ENCODE peak calls at places on chromosomes 11 and 22, in eight cellular contexts. J is GM23338, K is GM12878, W is HCT116, Z is H1, E is endothelial cell of umbilical vein, Q is HepG2, L is K562. H is an unnamed sample.

GRCh38 chr11:76620471-76620870 is 50.1 kb downstream of the LRRC32 start:
- DNase-seq in K (no peak), W (no peak), E (peak), L (no peak), J (no peak), Z (no peak), Q (no peak), H (no peak)

GRCh38 chr11:3040881-3041280 is 16.3 kb downstream of the CARS1 start:
- DNase-seq in J (no peak), E (no peak), Z (no peak), Q (no peak), W (no peak), K (no peak), L (no peak), H (no peak)

GRCh38 chr11:61138940-61139339 is 22.3 kb downstream of the VPS37C start:
- DNase-seq in L (no peak), Z (no peak), E (no peak), W (no peak), Q (no peak), J (no peak), K (no peak), H (peak)

GRCh38 chr22:21726650-21727049 is 8.9 kb downstream of the YPEL1 start:
- DNase-seq in J (peak), Z (peak), L (peak), E (no peak), W (peak), Q (peak), K (no peak), H (no peak)

GRCh38 chr22:33807465-33807864 is 112.8 kb downstream of the LARGE1 start:
- DNase-seq in Q (no peak), W (no peak), Z (no peak), J (no peak), E (no peak), L (no peak), K (no peak), H (no peak)

GRCh38 chr22:40176921-40177737 is 596 bp upstream of the TNRC6B start:
- DNase-seq in E (peak), W (no peak), J (peak), K (peak), L (peak), Z (peak), Q (peak), H (no peak)

GRCh38 chr11:88507771-88508557 is 170.4 kb upstream of the CTSC start:
- DNase-seq in L (no peak), Q (no peak), K (no peak), Z (no peak), W (no peak), J (peak), E (peak), H (no peak)

GRCh38 chr11:45366196-45366595 is 80.1 kb upstream of the SYT13 start:
- DNase-seq in L (no peak), Q (no peak), K (no peak), J (no peak), E (no peak), W (no peak), Z (no peak), H (no peak)

GRCh38 chr11:74574563-74574962 is 17.8 kb upstream of the POLD3 start:
- DNase-seq in Z (no peak), W (no peak), K (no peak), E (no peak), L (no peak), Q (no peak), J (no peak), H (no peak)

GRCh38 chr11:75625970-75626691 is 42.7 kb downstream of the MAP6 start:
- DNase-seq in Q (no peak), K (no peak), L (no peak), W (no peak), Z (no peak), E (no peak), J (no peak), H (no peak)

GRCh38 chr11:30017467-30017895 is 651 bp upstream of the KCNA4 start:
- DNase-seq in Z (peak), J (peak), W (no peak), E (no peak), Q (no peak), K (no peak), L (no peak), H (no peak)

GRCh38 chr11:30015725-30016449 is 943 bp downstream of the KCNA4 start:
- DNase-seq in Z (peak), W (no peak), J (peak), Q (no peak), E (no peak), L (no peak), K (no peak), H (no peak)

GRCh38 chr11:30018443-30018842 is 1.6 kb upstream of the KCNA4 start:
- DNase-seq in J (peak), E (no peak), Z (no peak), Q (no peak), K (no peak), L (no peak), W (no peak), H (no peak)

GRCh38 chr11:30019481-30019880 is 2.7 kb upstream of the KCNA4 start:
- DNase-seq in Q (no peak), K (no peak), L (no peak), W (no peak), E (no peak), Z (no peak), J (no peak), H (no peak)

GRCh38 chr11:30016588-30017363 is at the start of gene KCNA4:
- DNase-seq in Q (no peak), J (peak), E (no peak), K (no peak), W (no peak), Z (peak), L (peak), H (no peak)
- TF ChIP-seq EZH2 in Q (no peak), J (no peak), E (no peak), K (no peak), W (no peak), Z (no peak), L (no peak), H (no peak)

GRCh38 chr22:17266261-17266971 is 47.2 kb upstream of the ADA2 start:
- DNase-seq in Z (peak), K (no peak), L (no peak), Q (no peak), W (no peak), J (peak), E (no peak), H (peak)
- TF ChIP-seq POLR2AphosphoS5 in Z (no peak), K (no peak), L (no peak), Q (no peak), W (no peak), J (peak), E (no peak), H (peak)

GRCh38 chr11:128549256-128549944 is 38.0 kb downstream of the ETS1 start:
- DNase-seq in Z (peak), W (no peak), K (no peak), L (no peak), J (peak), E (peak), Q (no peak), H (no peak)
- TF ChIP-seq EZH2 in Z (no peak), W (no peak), K (no peak), L (no peak), J (no peak), E (no peak), Q (no peak), H (no peak)

GRCh38 chr11:111019449-111019848 is 226.1 kb upstream of the POU2AF2 start:
- DNase-seq in Z (no peak), E (no peak), K (no peak), Q (no peak), W (no peak), L (no peak), J (no peak), H (no peak)
- TF ChIP-seq POLR2AphosphoS5 in Z (no peak), E (no peak), K (no peak), Q (no peak), W (no peak), L (no peak), J (no peak), H (no peak)

GRCh38 chr11:128523616-128524015 is 63.7 kb downstream of the ETS1 start:
- DNase-seq in L (no peak), Z (no peak), J (no peak), Q (no peak), K (no peak), W (no peak), E (no peak), H (no peak)

GRCh38 chr11:128521697-128522062 is 65.7 kb downstream of the ETS1 start:
- DNase-seq in Q (no peak), J (no peak), K (no peak), L (no peak), E (no peak), W (no peak), Z (peak), H (no peak)

GRCh38 chr11:128520886-128521696 is 66.3 kb downstream of the ETS1 start:
- DNase-seq in Q (no peak), K (no peak), Z (no peak), J (no peak), W (no peak), E (no peak), L (no peak), H (no peak)

GRCh38 chr11:128522943-128523518 is 64.3 kb downstream of the ETS1 start:
- DNase-seq in Q (no peak), Z (no peak), E (no peak), L (no peak), W (no peak), K (no peak), J (no peak), H (no peak)

GRCh38 chr11:128522063-128522942 is 65.1 kb downstream of the ETS1 start:
- DNase-seq in W (peak), L (peak), Z (peak), K (peak), E (peak), Q (peak), J (peak), H (no peak)
- TF ChIP-seq EZH2 in W (no peak), L (no peak), Z (peak), K (no peak), E (no peak), Q (no peak), J (no peak), H (no peak)

GRCh38 chr22:50620861-50621490 is 7.0 kb downstream of the ARSA start:
- DNase-seq in J (no peak), Q (peak), K (peak), Z (no peak), W (no peak), L (no peak), E (no peak), H (no peak)

GRCh38 chr22:50621948-50622722 is 5.8 kb downstream of the ARSA start:
- DNase-seq in K (peak), W (no peak), J (no peak), Z (peak), L (no peak), E (no peak), Q (no peak), H (no peak)

GRCh38 chr22:50621491-50621880 is 6.5 kb downstream of the ARSA start:
- DNase-seq in K (peak), W (no peak), Q (no peak), Z (no peak), E (no peak), J (no peak), L (no peak), H (no peak)

GRCh38 chr22:50624347-50625130 is 3.4 kb downstream of the ARSA start:
- DNase-seq in W (no peak), L (no peak), E (no peak), K (no peak), Z (peak), J (no peak), Q (no peak), H (no peak)

GRCh38 chr22:50622723-50623327 is 5.1 kb downstream of the ARSA start:
- DNase-seq in J (no peak), Q (peak), W (peak), E (no peak), K (no peak), L (no peak), Z (no peak), H (no peak)
- TF ChIP-seq POLR2AphosphoS5 in J (no peak), Q (peak), W (no peak), E (no peak), K (no peak), L (no peak), Z (no peak), H (no peak)

GRCh38 chr11:17719028-17719939 is at the start of gene MYOD1:
- DNase-seq in K (no peak), W (no peak), J (peak), L (no peak), E (no peak), Q (no peak), Z (peak), H (no peak)
- TF ChIP-seq EZH2 in K (no peak), W (no peak), J (peak), L (no peak), E (no peak), Q (no peak), Z (peak), H (no peak)

GRCh38 chr11:125166347-125166841 is 1.8 kb downstream of the PKNOX2 start:
- DNase-seq in K (no peak), E (no peak), Z (peak), J (peak), Q (no peak), W (no peak), L (no peak), H (no peak)
- TF ChIP-seq POLR2AphosphoS5 in K (no peak), E (no peak), Z (no peak), J (no peak), Q (no peak), W (no peak), L (no peak), H (no peak)

DNA sequence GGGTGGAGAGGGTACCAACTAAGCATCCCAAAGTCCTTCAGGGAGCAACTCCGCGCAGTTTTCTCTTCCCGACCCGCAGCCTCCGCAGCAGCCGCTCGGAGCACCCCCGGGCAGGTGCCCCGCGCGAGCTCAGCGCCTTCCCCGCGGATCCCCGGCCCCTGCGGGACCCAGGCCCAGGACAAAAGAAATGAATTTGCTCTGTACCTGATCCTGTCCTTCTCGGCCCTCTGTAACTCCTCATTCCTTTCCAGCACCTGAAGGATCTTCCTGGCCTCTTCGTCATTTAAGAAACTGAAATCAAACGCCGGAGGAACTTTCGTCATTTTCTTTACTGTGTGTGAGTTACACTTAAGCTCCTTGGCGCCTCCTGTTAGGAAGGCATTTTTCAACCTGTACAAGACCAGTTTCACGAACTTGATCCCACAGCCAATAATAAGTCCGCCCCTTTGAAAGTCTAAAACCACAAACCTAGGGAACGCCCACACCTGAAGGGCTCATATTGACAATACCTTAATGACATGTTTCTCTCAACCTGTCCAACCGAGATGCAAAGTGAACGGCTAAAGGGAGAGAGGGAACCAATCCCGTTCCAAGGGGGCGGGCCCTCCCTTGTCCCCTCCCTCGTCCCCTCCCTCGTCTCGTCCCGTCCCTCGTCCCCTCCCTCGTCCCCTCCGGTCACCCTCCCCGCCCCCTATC is at the start of gene EXPH5:
- DNase-seq in E (peak), Z (peak), L (peak), Q (peak), K (peak), W (peak), J (peak), H (peak)
- TF ChIP-seq EZH2 in E (peak), Z (no peak), L (no peak), Q (no peak), K (no peak), W (no peak), J (no peak), H (no peak)

GRCh38 chr11:503179-503981 is 3.7 kb downstream of the RNH1 start:
- DNase-seq in K (peak), E (no peak), L (peak), Q (no peak), Z (no peak), W (no peak), J (no peak), H (no peak)
- TF ChIP-seq POLR2AphosphoS5 in K (no peak), E (no peak), L (no peak), Q (no peak), Z (no peak), W (no peak), J (no peak), H (no peak)